ENCODE peak calls at places on chromosomes 3 and 15, in six cellular contexts. K is HepG2, L is fibroblast of lung, O is GM23338, F is PC-9, R is GM23248. Q is an unnamed sample. For H3K79me2, the result is how much of the 10 kb centered on the place peaks cover.

GRCh38 chr3:189355481-189356201 is 183.9 kb downstream of the TPRG1 start:
- DNase-seq in L (peak), O (peak), F (peak), K (peak), R (peak), Q (peak)

GRCh38 chr15:62338497-62338896 is 173.4 kb upstream of the C2CD4B start:
- DNase-seq in O (no peak), R (no peak), L (no peak), K (no peak), F (no peak), Q (no peak)

GRCh38 chr3:53155763-53156162 is 5.2 kb upstream of the PRKCD start:
- DNase-seq in K (no peak), F (peak), O (no peak), L (no peak), R (no peak), Q (no peak)

GRCh38 chr3:149662240-149662887 is 4.5 kb upstream of the WWTR1 start:
- DNase-seq in O (no peak), K (no peak), F (no peak), R (peak), L (peak), Q (no peak)

GRCh38 chr15:90189781-90190467 is 11.2 kb upstream of the SEMA4B start:
- DNase-seq in K (no peak), O (no peak), L (no peak), F (no peak), R (no peak), Q (no peak)

GRCh38 chr15:80455051-80455648 is 51.0 kb downstream of the ARNT2 start:
- DNase-seq in O (no peak), L (no peak), F (peak), R (peak), K (no peak), Q (no peak)

GRCh38 chr3:120177151-120177550 is 82.9 kb upstream of the GSK3B start:
- DNase-seq in R (peak), K (peak), F (peak), L (peak), O (peak), Q (peak)

GRCh38 chr3:95341314-95341713 is 1278.5 kb downstream of the NSUN3 start:
- DNase-seq in L (no peak), K (peak), F (no peak), O (no peak), R (no peak), Q (no peak)

GRCh38 chr3:11250902-11251806 is 21.0 kb upstream of the ATG7 start:
- DNase-seq in F (no peak), R (no peak), L (no peak), O (no peak), K (no peak), Q (no peak)

GRCh38 chr15:82105458-82106205 is 59.8 kb upstream of the MEX3B start:
- DNase-seq in K (peak), F (no peak), R (peak), L (peak), O (peak), Q (no peak)

GRCh38 chr15:92638709-92639365 is 16.7 kb downstream of the FAM174B start:
- DNase-seq in F (peak), R (no peak), O (no peak), K (no peak), L (no peak), Q (no peak)

GRCh38 chr15:69718916-69719315 is 266.3 kb downstream of the RPLP1 start:
- DNase-seq in L (no peak), R (no peak), K (no peak), O (no peak), F (no peak), Q (no peak)

GRCh38 chr3:98778852-98779379 is 15.8 kb downstream of the ST3GAL6 start:
- DNase-seq in K (peak), R (peak), F (no peak), O (no peak), L (peak), Q (peak)

GRCh38 chr15:70362911-70363310 is 265.2 kb upstream of the TLE3 start:
- DNase-seq in K (peak), R (peak), O (peak), L (peak), F (peak), Q (no peak)

GRCh38 chr3:139111392-139112229 is 66.9 kb upstream of the PRR23C start:
- DNase-seq in L (peak), K (peak), O (peak), R (peak), F (peak), Q (no peak)

GRCh38 chr3:134197681-134198261 is 52.9 kb downstream of the RYK start:
- DNase-seq in R (peak), F (peak), L (peak), O (peak), K (peak), Q (peak)

GRCh38 chr15:67820992-67821783 is 4.1 kb upstream of the SKOR1 start:
- DNase-seq in K (peak), L (peak), R (peak), F (no peak), O (peak), Q (no peak)
- TF ChIP-seq EZH2 in K (no peak), L (no peak), R (no peak), F (no peak), O (peak), Q (no peak)

DNA sequence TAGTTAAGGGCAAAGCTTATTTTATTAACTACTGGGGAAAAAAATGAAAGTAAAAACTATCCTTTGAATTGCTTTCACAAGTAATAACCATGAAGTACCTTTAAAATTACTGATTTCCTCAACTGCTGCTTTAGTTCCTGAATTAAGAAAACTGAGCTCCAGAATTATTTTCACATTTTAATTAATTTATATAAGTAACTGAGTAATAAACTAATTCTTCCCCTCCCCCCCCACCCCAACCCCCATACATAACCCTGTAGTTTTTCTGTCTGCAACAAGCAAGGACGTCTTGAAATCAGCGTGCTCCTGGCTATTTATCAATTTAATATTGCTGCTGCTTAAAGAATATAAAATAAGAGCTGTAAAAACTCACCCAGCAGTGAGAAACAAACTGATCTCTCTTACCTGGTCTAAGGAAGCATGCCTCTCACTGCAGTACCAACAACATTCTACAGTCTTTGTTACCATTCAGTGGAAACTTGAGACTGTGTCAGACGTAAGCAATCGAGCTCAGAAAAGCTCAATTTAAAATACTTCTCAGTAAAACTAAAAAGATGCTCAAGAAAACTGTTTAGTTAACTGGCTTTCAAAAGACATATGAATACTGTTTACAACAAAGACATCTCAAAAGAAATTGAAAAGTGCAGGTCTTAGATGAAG is 121.0 kb downstream of the TFDP2 start:
- DNase-seq in O (peak), K (no peak), R (peak), F (peak), L (peak), Q (peak)
- H3K79me2 ChIP-seq in O (under half), K (under half), R (under half), F (under half), L (under half), Q (under half)

DNA sequence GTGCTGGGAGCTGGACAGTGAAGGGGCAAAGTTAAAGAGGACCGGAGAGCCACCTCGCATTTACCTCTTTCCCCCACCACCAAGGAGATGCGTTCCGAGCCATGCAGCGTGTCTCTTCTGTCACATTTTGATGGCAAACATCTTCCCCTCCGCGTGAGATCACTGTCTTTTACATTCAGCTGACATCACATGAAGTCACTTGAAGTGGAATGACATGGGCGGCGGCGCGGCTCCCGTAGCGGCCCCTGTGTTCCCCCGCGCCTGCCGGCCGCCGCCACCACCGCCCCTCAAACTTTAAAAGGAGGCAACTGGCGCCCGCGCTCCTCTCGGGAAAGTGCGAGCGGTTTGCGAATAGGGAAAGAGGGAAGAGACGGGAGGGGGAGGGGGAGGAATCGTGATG is at the start of gene FEZF2:
- DNase-seq in O (peak), L (no peak), F (no peak), K (no peak), R (no peak), Q (no peak)
- TF ChIP-seq EZH2 in O (peak), L (no peak), F (no peak), K (no peak), R (no peak), Q (no peak)

DNA sequence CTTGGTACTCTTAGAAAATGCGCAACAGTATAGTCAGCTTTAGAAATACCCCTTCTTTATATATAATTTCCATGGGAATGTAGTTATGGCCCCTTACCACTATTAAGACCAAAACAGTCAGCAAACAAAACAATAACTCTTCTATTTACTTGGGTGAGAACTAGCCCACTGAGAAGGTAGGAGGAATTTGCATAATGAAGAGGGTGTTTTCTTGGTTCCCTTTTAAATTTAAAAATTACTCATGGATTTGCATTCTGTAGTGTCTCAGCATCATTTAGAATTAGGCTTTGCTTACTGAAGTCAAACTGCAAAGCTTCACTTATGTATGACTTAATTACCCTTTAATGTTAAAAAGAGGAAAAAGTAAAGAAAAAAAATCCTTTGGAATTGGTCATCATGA is 350.8 kb downstream of the PTPRG start:
- DNase-seq in R (no peak), L (no peak), K (no peak), F (no peak), O (no peak), Q (no peak)
- H3K79me2 ChIP-seq in R (under half), L (under half), K (under half), F (under half), O (half or more), Q (under half)

DNA sequence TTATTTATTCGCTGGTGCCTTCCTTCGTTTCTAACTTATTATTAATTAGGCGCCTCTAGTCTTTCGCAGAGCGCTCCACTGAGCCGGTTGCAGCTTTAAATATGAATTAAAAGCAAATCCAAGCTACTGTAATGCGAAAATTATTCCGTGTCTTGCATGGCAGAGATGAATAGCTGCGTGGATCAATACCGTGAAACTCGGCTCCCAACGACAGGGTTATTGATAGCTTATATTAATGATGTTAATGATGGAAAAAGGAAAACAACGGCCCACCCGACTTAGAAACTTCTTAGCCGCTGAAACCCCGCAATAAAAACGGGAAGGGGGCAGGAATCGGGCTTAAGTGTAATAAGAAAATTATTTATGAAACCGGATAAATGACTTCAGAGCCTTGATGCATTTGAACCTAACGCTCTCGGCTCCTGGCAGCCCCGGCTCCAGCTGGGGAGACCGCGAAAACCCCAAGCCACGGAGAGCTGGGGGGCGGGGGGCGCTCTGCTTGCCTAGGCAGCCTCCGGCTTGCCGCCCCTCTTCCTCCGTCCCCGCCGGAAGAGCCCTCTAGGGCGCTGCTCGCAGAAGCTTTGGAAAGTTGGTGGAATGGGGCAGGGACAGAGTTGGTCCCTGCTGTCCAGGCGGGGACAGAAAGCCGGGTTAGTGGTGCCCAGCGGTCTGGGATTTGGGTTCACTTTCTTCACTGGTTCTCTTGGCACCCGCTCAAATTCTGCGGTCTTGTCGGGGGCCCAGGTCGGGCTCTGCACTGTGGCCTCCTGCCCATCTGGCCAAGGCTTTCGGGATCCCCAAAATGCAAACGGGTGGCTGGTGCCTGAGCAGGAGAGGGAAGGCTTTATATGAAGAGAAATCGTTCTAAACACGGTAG is 7.7 kb upstream of the ONECUT1 start:
- DNase-seq in K (no peak), L (no peak), R (no peak), O (peak), F (no peak), Q (no peak)
- TF ChIP-seq EZH2 in K (no peak), L (peak), R (peak), O (peak), F (no peak), Q (peak)

DNA sequence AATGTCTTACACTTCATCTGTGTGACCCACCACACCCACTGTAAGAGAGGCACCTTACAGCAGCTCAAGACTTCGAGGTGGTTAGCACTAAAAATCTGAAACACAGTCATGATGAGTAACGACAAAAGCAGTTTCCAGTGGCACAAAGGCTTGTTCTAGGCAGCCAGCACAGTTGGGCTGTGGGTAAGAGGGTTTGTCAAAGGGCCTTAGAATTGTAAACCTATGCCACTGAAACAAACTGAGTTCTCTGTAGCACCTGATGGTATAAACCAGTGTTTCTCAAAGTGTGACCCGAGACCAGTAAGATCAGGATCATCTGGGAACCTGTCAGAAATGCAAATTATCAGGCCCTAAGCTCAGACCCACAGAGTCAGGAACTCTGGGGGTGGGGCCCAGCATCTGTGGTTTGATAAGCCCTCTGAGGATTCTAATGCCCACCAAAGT is 36.5 kb downstream of the DAPK2 start:
- DNase-seq in K (no peak), L (no peak), O (no peak), F (peak), R (peak), Q (peak)
- H3K79me2 ChIP-seq in K (under half), L (under half), O (under half), F (under half), R (under half), Q (under half)